ENCODE peak calls at places on chromosomes 2 and 18, in four cellular contexts. L is cardiac muscle cell, V is NB4, X is A549. K is an unnamed sample.

GRCh38 chr18:50189160-50189559 is 5.8 kb downstream of the MYO5B start:
- DNase-seq in L (no peak), V (no peak), X (no peak), K (no peak)

GRCh38 chr2:38095996-38096861 is 20.3 kb upstream of the CYP1B1 start:
- DNase-seq in L (peak), V (peak), X (peak), K (peak)

GRCh38 chr2:227154976-227155375 is 9.0 kb downstream of the COL4A4 start:
- DNase-seq in L (no peak), V (no peak), X (peak), K (peak)

GRCh38 chr2:73823916-73824523 is 4.7 kb upstream of the STAMBP start:
- DNase-seq in L (peak), V (peak), X (peak), K (peak)

GRCh38 chr18:48948112-48949050 is 2.4 kb downstream of the SMAD7 start:
- DNase-seq in L (peak), V (peak), X (no peak), K (peak)

GRCh38 chr2:134218414-134218813 is 35.5 kb upstream of the MGAT5 start:
- DNase-seq in L (no peak), V (peak), X (no peak), K (no peak)

GRCh38 chr2:139217641-139218040 is 437.5 kb upstream of the NXPH2 start:
- DNase-seq in L (no peak), V (peak), X (no peak), K (no peak)

GRCh38 chr2:219803294-219803693 is 175.9 kb downstream of the SLC4A3 start:
- DNase-seq in L (no peak), V (peak), X (no peak), K (peak)

GRCh38 chr2:19020144-19021099 is 338.0 kb downstream of the OSR1 start:
- DNase-seq in L (no peak), V (no peak), X (no peak), K (no peak)

GRCh38 chr18:57970356-57971095 is 73.5 kb upstream of the NEDD4L start:
- DNase-seq in L (no peak), V (peak), X (peak), K (no peak)

GRCh38 chr18:6835345-6835744 is 105.8 kb downstream of the ARHGAP28 start:
- DNase-seq in L (no peak), V (no peak), X (no peak), K (no peak)

GRCh38 chr18:1999387-1999786 is 571.9 kb downstream of the METTL4 start:
- DNase-seq in L (no peak), V (no peak), X (no peak), K (no peak)

GRCh38 chr2:164824865-164825264 is 16.8 kb downstream of the COBLL1 start:
- DNase-seq in L (no peak), V (no peak), X (no peak), K (no peak)

DNA sequence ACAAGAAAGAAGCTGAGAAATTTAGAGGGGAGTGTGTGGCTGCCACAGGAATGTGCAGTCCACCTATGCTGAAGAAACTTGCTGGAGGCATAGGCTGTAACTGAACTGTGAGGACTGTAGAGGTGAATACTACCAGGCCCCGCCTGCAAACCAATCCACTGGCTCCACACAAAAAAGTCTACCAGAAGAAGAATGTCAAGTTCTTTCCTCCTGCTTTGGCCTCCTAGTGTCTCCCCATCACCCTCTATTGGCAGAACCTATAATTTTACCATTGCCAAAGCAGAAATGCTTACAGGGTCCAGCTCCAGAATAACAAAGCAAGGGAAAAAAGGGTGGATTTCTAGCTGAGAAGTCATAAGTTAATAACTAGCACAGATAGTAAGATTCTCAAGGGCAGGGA is 5.9 kb upstream of the ATP5MC3 start:
- DNase-seq in L (peak), V (peak), X (peak), K (peak)
- TF ChIP-seq CTCF in L (peak), V (peak), X (peak), K (peak)

DNA sequence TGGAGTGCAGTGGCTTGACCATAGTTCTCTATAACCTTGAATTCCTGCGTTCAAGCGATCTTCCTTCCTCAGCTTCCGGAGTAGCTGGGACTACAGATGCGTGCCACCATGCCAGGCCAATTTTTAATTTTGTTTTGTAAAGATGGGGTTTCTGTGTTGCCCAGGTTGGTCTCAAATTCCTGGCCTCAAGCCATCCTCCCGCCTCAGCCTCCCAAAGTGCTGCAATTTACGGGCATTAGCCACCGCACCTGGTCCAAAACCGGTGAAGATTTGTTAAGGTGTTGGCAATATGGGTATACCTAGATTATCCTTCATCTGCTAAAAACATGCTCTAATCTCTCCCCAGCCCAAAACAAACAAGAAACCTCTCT is 1.3 kb upstream of the EIF2AK3 start:
- DNase-seq in L (no peak), V (no peak), X (no peak), K (no peak)
- H3K4me3 ChIP-seq in L (peak), V (peak), X (peak), K (peak)

GRCh38 chr2:96142217-96143113 is 2.8 kb downstream of the DUSP2 start:
- DNase-seq in L (no peak), V (peak), X (no peak), K (no peak)

GRCh38 chr2:96144481-96145027 is 686 bp downstream of the DUSP2 start:
- DNase-seq in L (no peak), V (peak), X (no peak), K (no peak)

GRCh38 chr2:96145028-96145939 is at the start of gene DUSP2:
- DNase-seq in L (peak), V (peak), X (peak), K (peak)

GRCh38 chr2:96143231-96143847 is 1.9 kb downstream of the DUSP2 start:
- DNase-seq in L (no peak), V (no peak), X (no peak), K (no peak)

GRCh38 chr2:96143848-96144480 is 1.3 kb downstream of the DUSP2 start:
- DNase-seq in L (no peak), V (peak), X (peak), K (no peak)
- TF ChIP-seq CTCF in L (no peak), V (peak), X (no peak), K (no peak)

GRCh38 chr2:45867349-45867748 is 215.9 kb downstream of the PRKCE start:
- DNase-seq in L (no peak), V (no peak), X (no peak), K (no peak)
- H3K4me3 ChIP-seq in L (no peak), V (no peak), X (no peak), K (no peak)

GRCh38 chr2:112817082-112817481 is 19.5 kb downstream of the IL1B start:
- DNase-seq in L (no peak), V (no peak), X (no peak), K (no peak)
- TF ChIP-seq CTCF in L (no peak), V (no peak), X (no peak), K (no peak)

DNA sequence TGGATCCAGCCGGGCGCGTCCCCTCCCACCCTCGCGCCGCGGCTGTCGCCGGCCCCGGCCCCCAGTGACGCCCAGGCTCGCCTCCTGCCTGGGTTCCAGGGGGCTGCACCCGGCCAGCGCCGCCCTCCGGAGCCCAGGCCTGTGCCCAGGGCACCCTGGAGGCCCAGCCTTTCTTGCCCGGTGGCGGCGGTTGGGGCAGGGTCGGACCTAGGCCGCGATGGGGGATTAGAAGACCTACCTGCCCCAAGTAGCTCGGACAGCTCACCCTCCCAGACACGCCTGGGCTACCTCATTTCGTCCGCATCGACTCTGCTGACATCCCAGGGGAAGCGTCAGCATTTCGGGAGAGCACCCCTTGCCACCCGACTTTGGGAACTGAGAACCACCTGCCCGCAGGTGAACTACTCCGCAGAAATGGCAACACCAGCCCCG is 727 bp upstream of the ARL4C start:
- DNase-seq in L (no peak), V (no peak), X (no peak), K (no peak)
- H3K4me3 ChIP-seq in L (peak), V (no peak), X (peak), K (peak)

GRCh38 chr2:177691177-177691576 is 298.6 kb downstream of the AGPS start:
- DNase-seq in L (no peak), V (no peak), X (no peak), K (no peak)
- TF ChIP-seq CTCF in L (no peak), V (no peak), X (no peak), K (no peak)

K was measured in astrocyte of the spinal cord.